ENCODE peak calls at places on chromosomes 6 and 20, in five cellular contexts. Y is adrenal gland, N is foreskin keratinocyte, L is SK-N-SH, Z is psoas muscle. W is an unnamed sample.

GRCh38 chr20:32247957-32248497 is 29.4 kb upstream of the KIF3B start:
- DNase-seq in Y (no peak), Z (no peak), N (no peak), L (no peak), W (no peak)

GRCh38 chr6:42896178-42896719 is 16.8 kb downstream of the RPL7L1 start:
- DNase-seq in L (no peak), Y (no peak), Z (no peak), N (no peak), W (no peak)

GRCh38 chr6:41777886-41778285 is 1.8 kb downstream of the FRS3 start:
- DNase-seq in N (no peak), Z (no peak), Y (no peak), L (no peak), W (no peak)

GRCh38 chr20:39338977-39339376 is 376.8 kb downstream of the DHX35 start:
- DNase-seq in Z (no peak), N (no peak), L (no peak), Y (peak), W (no peak)

GRCh38 chr6:167793421-167793820 is 33.3 kb upstream of the AFDN start:
- DNase-seq in N (peak), Z (no peak), L (no peak), Y (no peak), W (no peak)

GRCh38 chr6:146875927-146876270 is 277.1 kb downstream of the ADGB start:
- DNase-seq in L (no peak), Z (no peak), N (no peak), Y (no peak), W (no peak)

GRCh38 chr20:35718972-35719635 is 19.9 kb downstream of the ROMO1 start:
- DNase-seq in Z (no peak), L (no peak), N (no peak), Y (no peak), W (no peak)

GRCh38 chr6:116563830-116564229 is 7.5 kb upstream of the RWDD1 start:
- DNase-seq in L (no peak), N (no peak), Z (no peak), Y (no peak), W (no peak)

GRCh38 chr20:49838546-49838945 is 25.9 kb downstream of the SLC9A8 start:
- DNase-seq in L (no peak), Y (no peak), Z (no peak), N (no peak), W (no peak)

GRCh38 chr20:49846206-49846807 is 33.7 kb downstream of the SLC9A8 start:
- DNase-seq in L (peak), Z (no peak), Y (peak), N (peak), W (peak)

GRCh38 chr20:49843770-49844169 is 31.1 kb downstream of the SLC9A8 start:
- DNase-seq in Z (no peak), N (no peak), L (no peak), Y (no peak), W (no peak)

GRCh38 chr20:49843139-49843538 is 30.5 kb downstream of the SLC9A8 start:
- DNase-seq in Z (no peak), Y (no peak), N (no peak), L (no peak), W (no peak)
- H3K27ac ChIP-seq in Z (no peak), Y (no peak), N (no peak), L (no peak), W (no peak)

GRCh38 chr20:11652128-11652527 is 265.6 kb upstream of the BTBD3 start:
- DNase-seq in Z (no peak), N (no peak), L (no peak), Y (no peak), W (no peak)
- TF ChIP-seq CTCF in Z (no peak), N (no peak), L (no peak), Y (no peak), W (no peak)

GRCh38 chr6:21798468-21798867 is 204.9 kb downstream of the SOX4 start:
- DNase-seq in Y (no peak), L (no peak), N (no peak), Z (no peak), W (no peak)

GRCh38 chr6:21802611-21802899 is 209.0 kb downstream of the SOX4 start:
- DNase-seq in Z (no peak), Y (no peak), L (no peak), N (no peak), W (no peak)

GRCh38 chr6:21800948-21801438 is 207.4 kb downstream of the SOX4 start:
- DNase-seq in Y (no peak), L (no peak), N (no peak), Z (no peak), W (no peak)

GRCh38 chr6:21801786-21802610 is 208.4 kb downstream of the SOX4 start:
- DNase-seq in N (no peak), Z (no peak), L (no peak), Y (no peak), W (no peak)

GRCh38 chr6:21800330-21800729 is 206.8 kb downstream of the SOX4 start:
- DNase-seq in L (no peak), N (no peak), Z (no peak), Y (no peak), W (no peak)
- H3K27ac ChIP-seq in L (no peak), N (no peak), Z (no peak), Y (no peak), W (no peak)

GRCh38 chr6:43949451-43950110 is 177.7 kb downstream of the MRPL14 start:
- DNase-seq in N (no peak), Y (no peak), Z (no peak), L (no peak), W (no peak)

GRCh38 chr6:43945778-43946100 is 175.7 kb downstream of the VEGFA start:
- DNase-seq in N (no peak), L (no peak), Z (no peak), Y (no peak), W (no peak)

GRCh38 chr6:43946641-43947363 is 176.8 kb downstream of the VEGFA start:
- DNase-seq in Y (no peak), N (no peak), L (no peak), Z (no peak), W (no peak)

GRCh38 chr6:43948527-43949450 is 178.5 kb downstream of the MRPL14 start:
- DNase-seq in Z (no peak), L (no peak), N (no peak), Y (no peak), W (no peak)

DNA sequence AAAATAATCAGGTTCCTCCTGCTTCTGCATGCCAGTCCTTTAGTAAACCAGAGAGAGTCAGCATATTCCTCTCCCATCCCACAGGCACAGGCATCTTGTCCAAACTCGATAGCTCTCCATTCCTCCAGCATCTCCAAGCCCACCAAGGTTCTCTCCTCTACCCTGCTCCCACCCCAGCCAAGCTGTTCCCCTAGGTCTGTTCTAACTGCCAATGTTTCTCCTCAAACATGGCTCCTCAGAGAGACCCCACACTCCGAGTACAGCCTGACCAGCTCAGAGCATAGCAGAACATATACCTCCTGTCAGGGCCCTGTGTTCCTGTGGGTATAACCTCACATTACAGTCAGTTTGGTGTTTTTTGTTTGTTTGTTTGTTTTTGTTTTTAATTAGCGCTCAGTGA is 177.8 kb downstream of the VEGFA start:
- DNase-seq in N (no peak), Y (no peak), Z (no peak), L (no peak), W (no peak)
- TF ChIP-seq CTCF in N (no peak), Y (no peak), Z (no peak), L (no peak), W (no peak)

GRCh38 chr6:136429264-136429663 is 121.0 kb downstream of the MAP7 start:
- DNase-seq in Z (no peak), N (no peak), Y (no peak), L (peak), W (no peak)

GRCh38 chr6:136425793-136426192 is 124.4 kb downstream of the MAP7 start:
- DNase-seq in N (no peak), Y (no peak), L (no peak), Z (no peak), W (no peak)

GRCh38 chr6:136427378-136427717 is 122.9 kb downstream of the MAP7 start:
- DNase-seq in Z (no peak), Y (no peak), L (no peak), N (no peak), W (no peak)

GRCh38 chr6:136426627-136427377 is 123.4 kb downstream of the MAP7 start:
- DNase-seq in L (no peak), N (no peak), Z (no peak), Y (no peak), W (no peak)

GRCh38 chr6:136429681-136430080 is 120.5 kb downstream of the MAP7 start:
- DNase-seq in N (no peak), Z (no peak), Y (no peak), L (peak), W (no peak)
- H3K27ac ChIP-seq in N (no peak), Z (no peak), Y (no peak), L (no peak), W (no peak)

DNA sequence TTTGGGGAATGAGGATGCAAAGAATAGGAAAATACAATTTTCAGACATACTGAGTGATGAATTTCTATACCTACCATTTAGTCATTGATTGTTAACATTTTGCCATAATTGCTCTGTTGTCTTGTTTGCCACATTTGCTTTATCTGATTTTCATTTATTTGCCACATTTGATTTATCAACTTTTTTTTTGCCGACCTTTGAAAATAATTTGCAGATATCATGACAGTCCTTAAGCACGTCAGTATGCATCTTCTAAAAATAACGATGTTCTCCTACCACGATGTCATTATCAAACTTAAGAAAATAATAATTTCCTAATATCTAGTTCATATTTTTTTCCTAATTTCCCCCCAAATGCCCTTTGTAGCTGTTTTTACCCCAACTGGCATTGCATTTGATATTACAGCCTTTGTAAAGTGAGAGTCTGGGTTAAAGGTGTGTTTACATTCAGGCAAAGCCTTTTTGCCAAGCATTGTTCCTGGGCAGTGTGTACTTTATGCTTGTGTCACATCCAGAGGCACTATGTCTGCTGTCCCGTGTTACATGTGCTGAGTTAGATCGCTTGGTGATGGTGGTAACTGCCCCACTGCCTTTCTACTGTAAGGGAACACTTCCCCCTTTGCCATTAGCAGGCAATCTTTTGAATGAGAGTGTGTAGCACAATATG is 26.4 kb downstream of the SEC23B start:
- DNase-seq in L (no peak), N (no peak), Z (no peak), Y (no peak), W (no peak)
- TF ChIP-seq CTCF in L (no peak), N (no peak), Z (no peak), Y (no peak), W (no peak)

GRCh38 chr6:68634503-68635411 is at the start of gene ADGRB3:
- DNase-seq in Z (peak), N (peak), Y (peak), L (peak), W (peak)

GRCh38 chr6:68635706-68636513 is 828 bp downstream of the ADGRB3 start:
- DNase-seq in Y (no peak), N (peak), L (peak), Z (no peak), W (no peak)

GRCh38 chr6:68636710-68637470 is 1.8 kb downstream of the ADGRB3 start:
- DNase-seq in Z (no peak), L (no peak), Y (no peak), N (no peak), W (no peak)

GRCh38 chr6:68633654-68634502 is 1.2 kb upstream of the ADGRB3 start:
- DNase-seq in L (peak), N (peak), Z (no peak), Y (no peak), W (no peak)

GRCh38 chr6:68635412-68635705 is 277 bp downstream of the ADGRB3 start:
- DNase-seq in N (no peak), L (no peak), Y (no peak), Z (no peak), W (no peak)
- H3K27ac ChIP-seq in N (no peak), L (no peak), Y (no peak), Z (no peak), W (no peak)

DNA sequence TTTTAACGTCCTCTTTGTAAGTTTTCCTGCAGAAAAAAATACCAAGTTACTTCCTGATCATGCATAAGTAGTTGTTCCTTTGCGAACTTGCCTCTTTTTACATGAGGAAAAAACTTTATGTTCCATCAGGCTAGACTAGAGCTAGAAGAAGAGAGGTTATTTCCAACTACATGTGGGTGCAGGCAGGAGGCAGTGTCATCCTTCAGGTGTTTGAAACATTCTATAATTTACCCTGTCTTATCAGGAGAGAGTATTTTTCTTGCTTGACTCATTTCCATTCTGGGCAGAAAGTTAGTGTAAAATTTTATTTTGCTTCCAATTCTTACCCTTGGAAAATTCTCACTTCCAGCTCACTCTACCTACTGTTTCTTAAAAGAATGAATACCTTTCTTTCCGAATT is 28.5 kb upstream of the EPHA7 start:
- DNase-seq in N (no peak), L (no peak), Y (no peak), Z (no peak), W (no peak)
- TF ChIP-seq CTCF in N (no peak), L (no peak), Y (no peak), Z (no peak), W (no peak)

GRCh38 chr20:47481330-47482216 is 20.1 kb upstream of the NCOA3 start:
- DNase-seq in N (peak), L (no peak), Y (no peak), Z (no peak), W (peak)
- H3K27ac ChIP-seq in N (peak), L (no peak), Y (no peak), Z (no peak), W (peak)

DNA sequence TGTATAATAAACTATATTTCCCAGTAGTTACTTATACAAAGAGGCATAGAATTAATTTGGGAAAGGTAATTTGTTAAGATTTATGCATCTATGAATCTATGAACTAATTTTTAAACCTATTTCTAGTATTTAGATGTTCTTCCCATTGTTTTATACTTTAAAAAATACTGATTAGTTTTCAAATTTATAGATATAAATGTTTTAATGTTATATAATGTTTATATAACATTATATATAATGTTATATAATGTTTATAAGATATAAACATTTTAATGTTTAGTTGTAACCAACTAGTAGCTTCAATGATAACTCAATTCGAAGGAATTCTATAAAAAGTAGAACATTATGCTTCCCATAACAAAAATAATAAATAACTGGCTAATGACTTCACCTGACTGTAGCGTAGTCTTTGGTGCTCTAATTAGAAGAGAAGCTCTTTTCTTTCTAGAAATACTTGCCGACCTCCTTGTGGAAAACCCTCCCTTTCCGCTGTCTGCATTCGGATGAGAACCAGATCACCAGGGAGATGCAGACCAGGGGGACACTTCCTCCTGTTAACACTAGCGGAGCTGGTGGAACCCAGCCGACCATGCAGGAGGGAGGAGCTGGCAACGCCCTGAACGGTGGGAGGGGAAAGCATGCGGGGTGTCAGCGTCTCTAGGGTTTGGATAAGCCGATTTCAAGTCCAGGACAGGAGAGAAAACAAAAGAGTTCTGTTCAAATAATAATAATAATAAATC is 158.4 kb downstream of the OR2B2 start:
- DNase-seq in N (peak), L (peak), Y (peak), Z (peak), W (peak)
- TF ChIP-seq CTCF in N (peak), L (no peak), Y (no peak), Z (no peak), W (peak)